ENCODE peak calls at places on chromosomes 2 and 18, in five cellular contexts. F, Z, Q, K and V are unnamed samples.

GRCh38 chr2:29054430-29054829 is 19.9 kb downstream of the PCARE start:
- DNase-seq in F (no peak), Z (no peak), Q (no peak), K (no peak), V (no peak)

GRCh38 chr2:177056540-177056939 is 156.1 kb upstream of the HNRNPA3 start:
- DNase-seq in Z (no peak), K (no peak), Q (peak), F (no peak), V (no peak)

GRCh38 chr2:241157841-241158545 is 7.7 kb downstream of the PPP1R7 start:
- DNase-seq in F (no peak), K (peak), Z (no peak), Q (no peak), V (no peak)

GRCh38 chr2:178093471-178093870 is 18.8 kb upstream of the RBM45 start:
- DNase-seq in F (no peak), K (no peak), Z (no peak), Q (no peak), V (no peak)

GRCh38 chr2:240846881-240847601 is 21.6 kb upstream of the AGXT start:
- DNase-seq in F (no peak), Q (no peak), Z (no peak), K (no peak), V (no peak)

GRCh38 chr2:72932045-72932444 is 14.7 kb downstream of the EMX1 start:
- DNase-seq in Z (no peak), F (no peak), Q (no peak), K (peak), V (no peak)

GRCh38 chr2:43511199-43511598 is 84.6 kb downstream of the THADA start:
- DNase-seq in K (no peak), F (no peak), Z (no peak), Q (no peak), V (no peak)

GRCh38 chr2:61946661-61947060 is 41.2 kb downstream of the COMMD1 start:
- DNase-seq in Q (no peak), K (peak), Z (no peak), F (no peak), V (peak)

GRCh38 chr2:239780236-239780997 is 244.7 kb downstream of the NDUFA10 start:
- DNase-seq in F (no peak), K (no peak), Z (peak), Q (no peak), V (no peak)

GRCh38 chr2:240245706-240246105 is 105.2 kb upstream of the OTOS start:
- DNase-seq in F (no peak), Z (no peak), K (peak), Q (peak), V (peak)

GRCh38 chr2:190860985-190861721 is 19.5 kb upstream of the GLS start:
- DNase-seq in Q (peak), K (peak), F (no peak), Z (no peak), V (peak)

GRCh38 chr2:239942871-239943311 is 82.3 kb downstream of the NDUFA10 start:
- DNase-seq in Z (no peak), K (no peak), Q (no peak), F (no peak), V (no peak)

GRCh38 chr2:228548230-228548629 is 366.7 kb upstream of the SPHKAP start:
- DNase-seq in Q (no peak), K (peak), Z (no peak), F (no peak), V (no peak)

GRCh38 chr2:29017716-29018275 is 36.7 kb downstream of the TOGARAM2 start:
- DNase-seq in K (no peak), Q (no peak), F (no peak), Z (no peak), V (no peak)

GRCh38 chr2:79887747-79888374 is 375.0 kb downstream of the CTNNA2 start:
- DNase-seq in F (peak), Z (no peak), Q (peak), K (peak), V (peak)

GRCh38 chr2:238081150-238081549 is 19.0 kb upstream of the ESPNL start:
- DNase-seq in Q (no peak), K (no peak), Z (no peak), F (no peak), V (no peak)

GRCh38 chr18:59605633-59606192 is 91.5 kb downstream of the CCBE1 start:
- DNase-seq in F (no peak), Q (no peak), K (peak), Z (no peak), V (no peak)

GRCh38 chr18:46917108-46917807 is at the start of the genes KATNAL2 and PIAS2:
- DNase-seq in Z (peak), Q (peak), F (peak), K (peak), V (peak)

GRCh38 chr18:48938827-48939367 is 11.9 kb downstream of the SMAD7 start:
- DNase-seq in Z (no peak), F (no peak), Q (no peak), K (no peak), V (no peak)

GRCh38 chr2:28654286-28654980 is 97.2 kb upstream of the PPP1CB start:
- DNase-seq in K (no peak), F (no peak), Q (no peak), Z (no peak), V (peak)

GRCh38 chr18:79818631-79819030 is 20.9 kb downstream of the KCNG2 start:
- DNase-seq in Z (no peak), F (no peak), K (no peak), Q (peak), V (no peak)

GRCh38 chr18:79496237-79496977 is 100.7 kb downstream of the NFATC1 start:
- DNase-seq in K (no peak), Z (no peak), F (no peak), Q (no peak), V (no peak)

GRCh38 chr2:71587509-71588073 is 134.2 kb downstream of the DYSF start:
- DNase-seq in Z (no peak), Q (no peak), F (no peak), K (no peak), V (no peak)

GRCh38 chr2:55051026-55051866 is 995 bp upstream of the RTN4 start:
- DNase-seq in Q (peak), K (peak), Z (no peak), F (peak), V (peak)

GRCh38 chr2:122145805-122146204 is 390.4 kb downstream of the TSN start:
- DNase-seq in Z (no peak), K (no peak), Q (no peak), F (no peak), V (no peak)

GRCh38 chr2:216189410-216189809 is 80.3 kb downstream of the XRCC5 start:
- DNase-seq in F (no peak), K (peak), Z (no peak), Q (no peak), V (no peak)

GRCh38 chr2:147026664-147027278 is 818.1 kb upstream of the ACVR2A start:
- DNase-seq in K (peak), F (no peak), Q (no peak), Z (no peak), V (no peak)

GRCh38 chr2:16320716-16321115 is 344.9 kb downstream of the CYRIA start:
- DNase-seq in Q (no peak), Z (peak), K (no peak), F (peak), V (no peak)

GRCh38 chr2:119549236-119549635 is 5.0 kb downstream of the CFAP221 start:
- DNase-seq in Z (no peak), F (no peak), Q (no peak), K (peak), V (no peak)

GRCh38 chr2:144567745-144568144 is 47.8 kb upstream of the ZEB2 start:
- DNase-seq in Q (peak), Z (no peak), K (no peak), F (no peak), V (no peak)

GRCh38 chr2:170332676-170333402 is 154.9 kb downstream of the MYO3B start:
- DNase-seq in F (no peak), K (no peak), Z (no peak), Q (no peak), V (no peak)

GRCh38 chr2:174577967-174578589 is 19.5 kb downstream of the WIPF1 start:
- DNase-seq in Z (no peak), K (peak), Q (no peak), F (no peak), V (no peak)

GRCh38 chr2:219352448-219353023 is 20.0 kb upstream of the RESP18 start:
- DNase-seq in Z (peak), K (peak), F (peak), Q (peak), V (peak)

GRCh38 chr2:162062559-162062958 is 11.5 kb downstream of the DPP4 start:
- DNase-seq in Z (no peak), Q (no peak), F (no peak), K (no peak), V (no peak)

GRCh38 chr2:126942427-126943203 is 43.9 kb downstream of the TEX51 start:
- DNase-seq in F (no peak), Q (no peak), Z (no peak), K (no peak), V (no peak)
- H2BK120ac ChIP-seq in F (no peak), Q (no peak), Z (no peak), K (no peak), V (no peak)

GRCh38 chr2:6928452-6928851 is 11.2 kb downstream of the RNF144A start:
- DNase-seq in F (no peak), Q (no peak), K (no peak), Z (peak), V (no peak)
- H4K91ac ChIP-seq in F (no peak), Q (no peak), K (no peak), Z (no peak), V (no peak)

GRCh38 chr2:200864206-200864976 is at the start of gene CLK1:
- DNase-seq in Q (peak), F (peak), Z (peak), K (peak), V (peak)
- H2BK120ac ChIP-seq in Q (no peak), F (no peak), Z (peak), K (peak), V (peak)

GRCh38 chr2:69643602-69644505 is at the start of gene AAK1:
- DNase-seq in Z (peak), Q (peak), F (peak), K (peak), V (peak)

GRCh38 chr2:69645026-69645425 is 1.5 kb upstream of the AAK1 start:
- DNase-seq in F (no peak), K (no peak), Z (no peak), Q (no peak), V (no peak)

GRCh38 chr2:69645926-69646325 is 2.4 kb upstream of the AAK1 start:
- DNase-seq in F (no peak), Q (no peak), Z (no peak), K (no peak), V (no peak)

GRCh38 chr2:69642709-69643601 is 584 bp downstream of the AAK1 start:
- DNase-seq in Z (peak), F (peak), K (peak), Q (peak), V (peak)

DNA sequence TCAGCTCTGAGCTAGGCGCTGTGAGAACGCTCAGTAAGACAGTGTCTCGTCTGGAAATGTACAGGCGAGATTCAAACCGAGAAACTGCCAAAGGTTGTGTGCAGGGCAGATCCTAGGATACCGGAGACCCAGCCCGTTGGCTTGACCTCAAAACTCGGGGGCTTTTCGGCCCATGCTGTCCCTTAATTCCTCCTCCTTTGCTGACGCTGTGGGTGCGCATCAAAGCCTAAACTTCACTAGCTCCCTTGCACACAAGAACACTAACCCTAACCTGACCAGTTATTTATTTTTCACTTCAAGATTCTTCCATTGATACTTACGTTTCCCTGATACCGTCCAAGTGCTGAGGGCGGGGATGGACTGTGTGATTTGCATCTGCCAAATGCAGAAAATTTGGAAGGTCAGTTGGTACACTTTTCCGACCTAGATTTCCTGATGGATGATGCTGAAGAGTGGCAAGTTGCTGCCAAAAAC is 1.0 kb upstream of the AAK1 start:
- DNase-seq in Q (no peak), Z (no peak), K (no peak), F (no peak), V (no peak)
- H4K91ac ChIP-seq in Q (no peak), Z (no peak), K (peak), F (no peak), V (peak)

GRCh38 chr2:70094978-70095832 is 7.9 kb downstream of the PCBP1 start:
- DNase-seq in Q (no peak), K (peak), F (no peak), Z (no peak), V (no peak)
- H2BK120ac ChIP-seq in Q (no peak), K (peak), F (no peak), Z (no peak), V (no peak)

DNA sequence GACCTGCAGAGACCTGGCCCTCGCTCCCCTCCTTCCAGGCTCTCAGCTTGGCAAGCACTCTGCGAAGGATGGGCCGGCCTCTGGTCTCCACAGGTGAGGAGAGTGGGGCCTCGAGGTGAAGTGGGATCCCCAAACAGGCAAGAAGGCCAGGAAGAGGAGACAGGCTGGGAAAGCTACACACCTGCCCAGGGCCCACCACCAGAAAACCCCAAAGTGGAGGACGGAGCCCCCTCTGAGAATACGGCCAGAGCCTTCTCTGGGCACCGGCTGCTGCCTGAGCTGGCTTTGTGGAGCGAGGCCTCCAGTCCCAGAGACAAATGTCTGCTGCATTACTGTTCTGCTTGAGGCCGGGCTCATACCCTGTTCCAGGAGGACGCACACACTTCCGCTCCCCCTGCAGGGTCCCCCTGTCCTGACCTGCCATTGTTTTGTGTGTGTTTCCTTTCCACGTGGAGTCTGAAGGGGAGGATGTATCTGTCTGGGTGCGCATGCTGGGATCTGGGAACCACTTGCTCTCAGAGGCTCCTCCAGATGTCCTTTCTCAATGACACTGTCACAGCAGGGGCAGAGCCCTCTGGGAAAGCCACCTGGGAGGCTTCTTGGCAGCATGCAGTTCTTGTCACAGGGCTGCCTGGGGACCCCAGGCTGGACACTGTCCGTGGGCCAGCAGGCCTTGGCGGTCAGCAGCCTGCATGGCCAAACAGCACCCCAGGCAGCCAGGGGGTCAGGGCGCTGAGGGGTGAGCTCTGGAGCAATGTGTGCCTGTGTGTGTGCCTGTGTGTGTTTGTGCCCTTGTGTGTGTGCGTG is 20.8 kb downstream of the KCNF1 start:
- DNase-seq in Z (no peak), K (peak), F (no peak), Q (no peak), V (no peak)
- H4K91ac ChIP-seq in Z (peak), K (peak), F (peak), Q (no peak), V (no peak)

GRCh38 chr2:105402809-105403208 is 4.0 kb upstream of the FHL2 start:
- DNase-seq in Q (no peak), K (no peak), Z (no peak), F (no peak), V (no peak)

GRCh38 chr2:105404736-105405135 is 5.9 kb upstream of the FHL2 start:
- DNase-seq in K (no peak), F (no peak), Z (no peak), Q (no peak), V (no peak)

GRCh38 chr2:105403785-105404698 is 5.2 kb upstream of the FHL2 start:
- DNase-seq in F (no peak), Z (no peak), Q (peak), K (peak), V (peak)

GRCh38 chr2:105401867-105402266 is 3.0 kb upstream of the FHL2 start:
- DNase-seq in F (no peak), K (no peak), Q (no peak), Z (no peak), V (no peak)

GRCh38 chr2:105403241-105403784 is 4.5 kb upstream of the FHL2 start:
- DNase-seq in Q (no peak), F (no peak), Z (no peak), K (no peak), V (peak)
- H2BK120ac ChIP-seq in Q (no peak), F (no peak), Z (no peak), K (peak), V (no peak)

GRCh38 chr2:39437522-39438296 is 624 bp upstream of the MAP4K3 start:
- DNase-seq in Q (no peak), F (no peak), K (peak), Z (no peak), V (peak)
- H4K91ac ChIP-seq in Q (no peak), F (no peak), K (peak), Z (no peak), V (peak)

DNA sequence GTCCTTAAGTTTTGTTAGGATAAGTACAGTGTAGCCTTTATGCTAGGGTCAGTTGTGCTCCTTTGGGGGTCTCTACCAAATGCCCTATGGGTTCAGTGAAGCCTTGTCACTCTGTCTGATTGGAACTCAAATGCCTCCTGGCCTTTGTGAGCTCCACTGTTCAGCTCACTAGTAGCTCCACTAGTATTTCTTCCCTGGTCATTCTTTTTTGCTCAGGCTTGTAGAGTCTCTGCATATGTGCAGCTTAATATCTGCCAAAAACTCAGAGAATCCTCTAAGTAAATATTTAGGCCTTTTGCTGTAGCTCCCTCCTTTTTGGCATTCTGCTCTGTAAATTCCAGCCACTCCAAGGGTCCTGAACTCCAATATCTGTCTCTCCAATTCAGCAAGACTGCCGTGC is 146.5 kb downstream of the MAIP1 start:
- DNase-seq in Q (no peak), F (no peak), K (peak), Z (no peak), V (no peak)
- H2BK120ac ChIP-seq in Q (no peak), F (no peak), K (peak), Z (no peak), V (no peak)

DNA sequence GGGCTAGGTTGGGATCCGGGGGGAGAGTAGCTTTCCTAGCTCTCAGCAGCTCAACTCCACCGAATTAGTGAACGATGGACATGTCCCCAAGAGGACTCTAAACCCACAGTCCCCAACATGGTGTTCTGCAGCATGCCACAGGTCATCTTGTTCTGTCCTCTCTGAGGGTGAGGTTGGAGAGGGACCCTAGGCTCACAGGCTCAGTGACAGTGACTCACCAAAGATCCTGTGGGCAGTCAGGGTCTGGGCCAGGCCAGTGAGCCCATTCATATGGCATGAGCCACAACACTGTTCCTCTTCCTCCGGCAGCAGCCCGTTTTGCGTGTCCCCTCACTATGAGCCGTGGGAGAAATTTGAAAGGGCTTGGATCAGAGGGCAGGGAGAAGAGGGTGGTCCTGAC is 2.8 kb upstream of the SLC20A1 start:
- DNase-seq in F (no peak), Q (no peak), Z (no peak), K (no peak), V (peak)
- H4K91ac ChIP-seq in F (no peak), Q (no peak), Z (no peak), K (peak), V (no peak)